ENCODE peak calls at places on chromosomes 1 and 21, in four cellular contexts. J is testis, M is WERI-Rb-1, K is IMR-90. G is an unnamed sample.

GRCh38 chr1:225866981-225867380 is 15.2 kb downstream of the TMEM63A start:
- DNase-seq in J (no peak), M (no peak), K (no peak), G (no peak)

GRCh38 chr1:68916227-68916853 is 419.5 kb upstream of the DEPDC1 start:
- DNase-seq in J (peak; percentile 14), M (no peak), K (peak; percentile 39), G (peak; percentile 97)

GRCh38 chr1:219790834-219791615 is 137.3 kb downstream of the SLC30A10 start:
- DNase-seq in J (no peak), M (no peak), K (peak; percentile 63), G (no peak)

GRCh38 chr1:65209005-65209885 is 61.2 kb downstream of the AK4 start:
- DNase-seq in J (peak; percentile 46), M (no peak), K (peak; percentile 47), G (no peak)

GRCh38 chr1:210234254-210234747 is 1.7 kb downstream of the SERTAD4 start:
- DNase-seq in J (no peak), M (no peak), K (no peak), G (no peak)

GRCh38 chr1:117646007-117646913 is 40.4 kb downstream of the TENT5C start:
- DNase-seq in J (no peak), M (no peak), K (peak; percentile 31), G (no peak)

GRCh38 chr21:36733857-36734256 is 34.9 kb downstream of the SIM2 start:
- DNase-seq in J (no peak), M (no peak), K (no peak), G (no peak)

GRCh38 chr1:51957618-51958017 is 32.9 kb downstream of the RAB3B start:
- DNase-seq in J (no peak), M (no peak), K (no peak), G (no peak)

GRCh38 chr1:53878492-53879105 is 11.0 kb downstream of the YIPF1 start:
- DNase-seq in J (no peak), M (no peak), K (peak; percentile 69), G (no peak)

GRCh38 chr1:92037400-92037799 is 7.6 kb downstream of the EPHX4 start:
- DNase-seq in J (no peak), M (no peak), K (peak; percentile 69), G (no peak)

GRCh38 chr21:44653656-44654575 is 543 bp downstream of the KRTAP12-4 start:
- DNase-seq in J (no peak), M (no peak), K (no peak), G (no peak)

GRCh38 chr1:155093938-155094621 is 15.4 kb downstream of the EFNA3 start:
- DNase-seq in J (no peak), M (peak; percentile 78), K (peak; percentile 45), G (no peak)

GRCh38 chr1:34696230-34696629 is 58.6 kb upstream of the GJB5 start:
- DNase-seq in J (no peak), M (no peak), K (no peak), G (no peak)

GRCh38 chr1:151501474-151501873 is 9.7 kb upstream of the CGN start:
- DNase-seq in J (no peak), M (no peak), K (no peak), G (no peak)
- TF ChIP-seq CTCF in J (no peak), M (peak; percentile 13), K (no peak), G (peak; percentile 48)

GRCh38 chr1:174800221-174800791 is 199.4 kb upstream of the CACYBP start:
- DNase-seq in J (peak; percentile 15), M (peak; percentile 21), K (peak; percentile 3), G (no peak)

GRCh38 chr1:174800951-174801350 is 198.8 kb upstream of the CACYBP start:
- DNase-seq in J (no peak), M (no peak), K (no peak), G (no peak)

GRCh38 chr1:174797398-174797797 is 202.3 kb upstream of the CACYBP start:
- DNase-seq in J (no peak), M (no peak), K (no peak), G (no peak)

GRCh38 chr1:174795806-174796205 is 203.9 kb upstream of the CACYBP start:
- DNase-seq in J (no peak), M (no peak), K (peak; percentile 21), G (peak; percentile 70)

GRCh38 chr1:174799136-174799479 is 200.6 kb upstream of the CACYBP start:
- DNase-seq in J (no peak), M (no peak), K (no peak), G (no peak)
- H3K4me3 ChIP-seq in J (peak overlapping the region; percentile 63), M (peak overlapping the region; percentile 28), K (no peak overlapping the region), G (peak overlapping the region; percentile 60)

DNA sequence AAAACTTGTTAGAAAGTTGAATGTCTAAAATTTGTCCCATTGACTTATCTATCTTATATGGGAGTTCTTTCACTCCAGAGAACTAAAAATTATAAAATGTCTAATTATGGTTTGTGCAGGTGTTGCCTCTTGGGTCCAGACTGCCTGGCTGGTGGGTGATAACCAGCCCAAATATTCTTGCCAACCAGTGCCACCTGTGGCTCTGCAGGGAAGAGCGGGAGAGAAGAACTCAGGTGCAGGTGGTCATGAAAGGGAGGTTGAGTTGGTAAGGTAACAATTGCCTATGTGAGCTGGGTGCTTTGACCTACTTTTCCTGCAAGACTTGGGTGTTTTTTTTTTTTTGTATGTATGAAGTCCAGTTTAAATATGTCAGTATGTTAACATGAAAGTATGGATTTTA is 10.2 kb downstream of the RPS6KC1 start:
- DNase-seq in J (no peak), M (no peak), K (no peak), G (no peak)
- TF ChIP-seq CTCF in J (no peak), M (no peak), K (no peak), G (no peak)

DNA sequence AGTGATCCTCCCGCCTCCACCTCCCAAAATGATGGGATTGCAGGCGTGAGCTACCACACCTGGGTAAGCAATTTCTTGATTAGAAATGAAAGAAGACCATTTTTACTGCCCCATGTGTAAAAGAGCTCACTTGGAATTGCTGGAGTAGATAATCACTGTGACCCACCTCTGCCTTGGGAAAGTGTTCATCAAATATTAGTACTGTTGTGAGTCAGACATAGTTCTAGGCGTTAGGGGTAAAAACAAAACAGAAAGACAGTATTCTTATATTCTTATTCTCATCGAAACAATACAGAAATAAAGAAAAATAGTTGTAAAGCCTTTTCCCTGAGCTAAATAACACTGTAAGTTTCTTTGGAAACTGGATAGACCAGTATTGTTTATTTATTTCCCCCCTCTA is 36.2 kb downstream of the CELF3 start:
- DNase-seq in J (no peak), M (no peak), K (peak; percentile 24), G (no peak)
- H3K4me3 ChIP-seq in J (no peak overlapping the region), M (no peak overlapping the region), K (no peak overlapping the region), G (no peak overlapping the region)

GRCh38 chr1:28581531-28582247 is 10.4 kb upstream of the RAB42 start:
- DNase-seq in J (peak; percentile 97), M (peak; percentile 96), K (peak; percentile 94), G (peak; percentile 41)
- TF ChIP-seq CTCF in J (peak; percentile 23), M (no peak), K (no peak), G (peak; percentile 4)

DNA sequence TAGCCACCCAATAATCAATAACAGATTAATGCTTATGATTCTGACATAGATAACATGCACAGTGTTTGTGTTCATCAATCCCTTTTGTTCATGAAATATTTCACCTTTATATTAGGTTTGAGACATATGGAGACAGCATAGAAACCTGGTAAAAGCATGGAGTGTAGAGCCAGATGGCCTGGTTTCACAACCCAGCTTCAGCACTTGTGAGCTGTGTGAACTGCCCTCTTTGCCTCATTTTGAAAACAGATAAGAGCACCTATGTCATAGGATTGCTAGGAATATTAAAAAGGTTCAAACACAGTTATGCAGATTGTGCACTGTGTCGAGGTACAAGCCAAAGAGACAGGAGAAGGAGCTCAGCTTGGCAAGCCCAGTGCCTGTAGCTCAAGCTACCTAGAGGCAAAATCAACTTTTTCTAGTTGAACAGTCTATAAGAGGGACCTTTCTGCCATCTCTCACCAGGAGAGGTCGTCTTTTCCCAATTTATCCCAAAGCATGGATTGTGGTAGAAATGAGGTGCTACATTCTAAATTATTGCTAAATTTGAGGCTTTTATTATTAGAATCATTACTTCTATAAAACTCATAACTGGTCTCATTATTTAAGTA is 5.0 kb downstream of the CHODL start:
- DNase-seq in J (no peak), M (peak; percentile 11), K (no peak), G (no peak)
- H3K4me3 ChIP-seq in J (no peak overlapping the region), M (no peak overlapping the region), K (no peak overlapping the region), G (no peak overlapping the region)

G was measured in epithelial cell of proximal tubule.